ENCODE peak calls at places on chromosomes 2 and 18, in four cellular contexts. A is adrenal gland, S is HFFc6, P is HFF-Myc. F is an unnamed sample.
A peak's percentile ranks its signal among the peaks of the same experiment; 100 is the strongest.

GRCh38 chr2:12071343-12071742 is 324.9 kb downstream of the LPIN1 start:
- DNase-seq in S (no peak), P (no peak), A (no peak), F (no peak)

GRCh38 chr2:27803046-27803445 is 31.5 kb downstream of the MRPL33 start:
- DNase-seq in A (no peak), S (no peak), P (no peak), F (no peak)

GRCh38 chr2:66596229-66596628 is 161.3 kb downstream of the MEIS1 start:
- DNase-seq in P (no peak), A (no peak), S (no peak), F (no peak)

GRCh38 chr2:97713296-97714083 is at the start of gene ZAP70:
- DNase-seq in P (no peak), S (no peak), A (no peak), F (no peak)

GRCh38 chr2:193523662-193524061 is 1328.9 kb upstream of the TMEFF2 start:
- DNase-seq in S (no peak), P (no peak), A (no peak), F (no peak)

GRCh38 chr18:74778191-74778847 is 180.6 kb downstream of the ZNF407 start:
- DNase-seq in A (no peak), P (no peak), S (no peak), F (no peak)

GRCh38 chr18:49476664-49477411 is 10.2 kb downstream of the C18orf32 start:
- DNase-seq in A (peak; percentile 19), S (peak; percentile 48), P (no peak), F (peak; percentile 63)

GRCh38 chr18:47036298-47036874 is 965 bp upstream of the ELOA2 start:
- DNase-seq in P (peak; percentile 15), A (peak; percentile 40), S (peak; percentile 38), F (no peak)

GRCh38 chr2:36352711-36353110 is 2.9 kb upstream of the CRIM1 start:
- DNase-seq in A (peak; percentile 45), P (no peak), S (peak; percentile 84), F (peak; percentile 74)

GRCh38 chr2:229779650-229780049 is 65.3 kb upstream of the DNER start:
- DNase-seq in A (no peak), S (no peak), P (no peak), F (no peak)

GRCh38 chr18:70490008-70490933 is 201.4 kb downstream of the SOCS6 start:
- DNase-seq in P (peak; percentile 17), A (peak; percentile 23), S (peak; percentile 54), F (peak; percentile 45)

GRCh38 chr2:60267122-60267521 is 286.3 kb downstream of the BCL11A start:
- DNase-seq in A (no peak), S (no peak), P (no peak), F (no peak)

GRCh38 chr2:12549641-12550040 is 167.1 kb upstream of the TRIB2 start:
- DNase-seq in A (no peak), P (no peak), S (peak; percentile 55), F (no peak)

GRCh38 chr2:149001496-149001895 is 37.0 kb upstream of the LYPD6B start:
- DNase-seq in P (no peak), S (no peak), A (no peak), F (no peak)

GRCh38 chr18:58176915-58177717 is 133.1 kb downstream of the NEDD4L start:
- DNase-seq in P (peak; percentile 73), A (peak; percentile 52), S (peak; percentile 82), F (peak; percentile 92)

GRCh38 chr18:32450026-32450681 is 20.5 kb downstream of the GAREM1 start:
- DNase-seq in P (no peak), A (no peak), S (no peak), F (no peak)

GRCh38 chr2:207166039-207166348 is 246 bp upstream of the KLF7 start:
- DNase-seq in S (peak; percentile 100), A (peak; percentile 99), P (peak; percentile 97), F (peak; percentile 99)

GRCh38 chr2:240500561-240501423 is 57.0 kb downstream of the ANKMY1 start:
- DNase-seq in S (no peak), A (peak; percentile 49), P (no peak), F (no peak)

GRCh38 chr18:26460449-26461091 is 87.8 kb downstream of the KCTD1 start:
- DNase-seq in A (no peak), P (no peak), S (peak; percentile 17), F (no peak)

GRCh38 chr2:10977003-10977402 is 65.3 kb downstream of the KCNF1 start:
- DNase-seq in A (no peak), P (no peak), S (no peak), F (no peak)

GRCh38 chr2:215958231-215958630 is 55.1 kb downstream of the MREG start:
- DNase-seq in S (no peak), A (no peak), P (peak; percentile 39), F (no peak)

GRCh38 chr2:7795358-7796199 is 878.4 kb downstream of the RNF144A start:
- DNase-seq in A (peak; percentile 27), S (no peak), P (no peak), F (no peak)

DNA sequence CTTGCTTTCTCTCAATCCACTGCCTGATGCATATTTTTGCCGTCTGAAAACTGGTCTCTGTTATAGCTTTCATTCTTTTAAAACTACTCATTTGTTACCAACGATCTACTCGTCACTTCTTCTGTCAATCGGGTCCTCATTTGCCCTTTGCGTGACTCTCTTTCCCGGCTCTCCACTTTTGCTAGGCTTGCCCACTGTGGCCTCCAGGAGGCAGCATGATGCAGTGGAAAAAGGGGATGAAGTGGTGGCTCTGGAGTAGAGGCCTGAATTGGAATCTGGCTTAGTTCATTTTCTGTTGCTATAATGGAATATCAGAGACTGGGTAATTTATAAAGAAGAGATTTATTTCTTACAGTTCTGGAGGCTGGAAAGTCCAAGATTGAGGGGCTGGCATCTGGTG is 15.2 kb downstream of the GDF7 start:
- DNase-seq in S (peak; percentile 13), P (no peak), A (no peak), F (no peak)
- TF ChIP-seq CTCF in S (peak; percentile 81), P (peak; percentile 73), A (peak; percentile 36), F (peak; percentile 68)

GRCh38 chr2:223760838-223761502 is 76.4 kb downstream of the AP1S3 start:
- DNase-seq in A (peak; percentile 61), S (peak; percentile 89), P (peak; percentile 54), F (peak; percentile 47)
- TF ChIP-seq CTCF in A (no peak), S (peak; percentile 53), P (peak; percentile 15), F (peak; percentile 34)

DNA sequence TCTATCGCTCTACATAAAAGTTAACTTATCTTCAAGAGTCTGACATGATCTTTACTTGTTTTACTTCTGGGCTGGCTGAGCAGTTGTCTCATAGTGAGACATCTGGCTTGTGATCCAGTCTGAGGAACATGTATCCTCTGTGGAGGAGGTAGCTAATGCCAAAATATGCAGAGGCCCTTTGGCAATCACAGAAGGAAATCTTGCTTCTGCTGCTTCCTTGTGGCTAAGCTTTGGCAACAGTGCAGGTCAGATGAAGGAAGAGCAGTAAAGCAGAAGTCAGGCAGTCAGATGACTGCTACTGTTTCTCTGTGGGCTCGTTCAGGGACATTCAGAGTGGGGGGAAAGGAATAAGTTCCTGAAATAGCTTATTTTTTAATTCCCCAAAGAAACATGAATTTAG is 22.3 kb downstream of the DOK1 start:
- DNase-seq in S (peak; percentile 90), A (peak; percentile 25), P (no peak), F (peak; percentile 76)
- TF ChIP-seq CTCF in S (peak; percentile 42), A (no peak), P (no peak), F (no peak)

DNA sequence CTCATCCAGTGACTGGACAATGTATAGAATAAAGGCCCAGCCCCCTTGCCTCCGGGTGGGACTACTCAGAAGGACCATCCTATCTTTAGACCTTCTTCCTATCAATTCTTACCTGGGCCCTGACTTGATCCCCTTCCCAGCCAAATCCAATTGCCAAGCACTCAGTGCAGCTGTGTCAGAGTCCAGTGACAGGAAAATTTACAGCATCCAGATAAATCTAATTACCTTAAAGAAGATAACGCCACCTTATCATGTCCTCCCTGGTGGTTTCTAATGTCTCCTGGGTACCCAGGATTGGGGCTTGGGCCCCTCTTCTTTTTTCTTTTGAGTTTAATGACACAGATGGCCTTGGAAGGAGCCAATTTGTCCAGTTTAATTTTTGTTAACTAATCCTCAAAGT is 19.3 kb downstream of the LHCGR start:
- DNase-seq in A (no peak), S (no peak), P (no peak), F (no peak)
- TF ChIP-seq CTCF in A (no peak), S (no peak), P (no peak), F (no peak)

DNA sequence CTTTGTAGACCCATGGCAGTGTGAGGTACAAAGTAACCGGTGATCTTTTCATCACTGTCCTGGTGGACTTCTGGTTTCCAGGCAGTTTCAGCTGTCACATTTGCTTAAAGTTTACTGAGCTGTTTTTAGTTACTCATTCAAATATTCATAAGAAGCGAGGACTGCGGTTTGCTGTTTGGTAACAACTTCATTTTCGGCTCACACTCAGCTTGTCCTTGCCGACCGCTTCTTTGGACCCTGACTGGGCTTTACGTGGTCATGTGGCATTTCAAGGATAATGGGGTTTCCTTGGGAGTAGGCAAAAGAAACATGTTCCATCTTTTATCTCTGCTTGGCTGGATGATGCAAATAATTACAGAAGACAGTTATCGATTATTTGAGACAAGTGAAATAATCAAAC is 350.7 kb downstream of the PAX3 start:
- DNase-seq in P (no peak), A (no peak), S (no peak), F (no peak)
- TF ChIP-seq CTCF in P (no peak), A (no peak), S (no peak), F (no peak)

DNA sequence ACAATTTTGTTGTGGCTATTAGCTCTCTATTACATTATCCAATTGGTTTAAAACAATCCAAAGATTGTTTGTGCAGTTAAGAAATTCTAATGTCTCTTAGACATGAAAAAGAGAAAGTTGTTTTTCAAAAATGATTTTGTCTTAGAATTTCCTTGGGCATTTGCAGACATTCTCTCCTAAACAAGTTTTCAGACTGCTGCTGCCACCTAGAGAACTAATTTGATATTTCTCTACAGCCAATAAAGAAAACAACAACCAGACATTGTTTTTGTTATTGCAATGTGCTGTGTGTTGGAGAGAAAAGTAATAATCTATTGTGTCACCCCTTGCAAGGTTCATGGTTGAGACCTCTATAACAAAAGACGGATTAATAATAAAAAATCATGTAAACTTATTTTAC is 119.0 kb upstream of the SYT4 start:
- DNase-seq in P (no peak), S (peak; percentile 2), A (no peak), F (peak; percentile 15)
- TF ChIP-seq CTCF in P (no peak), S (peak; percentile 38), A (no peak), F (peak; percentile 55)

DNA sequence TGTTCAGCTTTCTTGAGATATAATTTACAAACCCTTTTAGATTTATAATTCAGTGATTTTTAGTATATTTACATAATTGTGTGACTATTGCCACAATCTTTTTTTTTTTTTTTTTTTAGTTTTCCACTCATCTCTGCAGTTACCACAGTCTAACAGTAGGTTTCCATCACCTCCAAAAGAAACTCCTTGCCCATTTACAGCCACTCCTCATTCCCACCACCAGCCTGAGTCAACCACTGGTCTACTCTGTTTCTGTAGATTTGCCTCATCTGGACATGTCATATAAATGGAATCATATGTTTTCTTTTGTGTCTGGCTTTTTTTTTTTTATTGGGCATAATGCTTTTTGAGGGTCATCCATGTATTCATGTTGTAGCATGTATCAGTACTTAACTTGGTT is 16.1 kb downstream of the MTX2 start:
- DNase-seq in P (peak; percentile 14), A (no peak), S (peak; percentile 24), F (no peak)
- TF ChIP-seq CTCF in P (no peak), A (no peak), S (peak; percentile 37), F (no peak)

DNA sequence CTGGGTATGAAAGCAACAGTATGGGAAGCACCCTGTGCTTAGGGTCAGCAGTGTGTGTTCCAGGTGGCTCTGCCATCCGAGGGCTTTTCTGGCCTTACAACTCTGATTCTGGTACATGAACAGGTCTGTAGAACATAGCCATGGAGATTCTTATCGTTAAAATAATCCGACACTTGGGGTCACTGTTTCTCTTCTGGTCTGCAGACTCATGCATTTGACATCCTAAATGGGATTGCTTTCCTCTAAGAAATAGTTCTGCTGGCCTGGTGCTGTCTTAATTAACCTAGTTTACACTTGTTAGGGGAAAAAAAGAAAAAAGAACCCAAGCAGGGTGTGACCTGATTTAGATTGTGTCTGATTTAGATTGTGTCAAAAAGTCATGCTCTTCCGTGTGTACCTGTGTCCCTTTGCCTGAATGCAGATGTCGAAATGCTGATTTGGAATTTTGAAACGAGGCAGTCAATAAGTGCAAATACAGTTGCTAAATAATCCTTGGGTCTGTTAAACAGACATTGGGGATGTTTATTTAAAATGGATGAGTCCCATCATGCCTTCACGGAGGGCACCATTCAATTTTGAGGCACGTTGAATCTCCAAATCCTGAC is 59.6 kb downstream of the TRPM8 start:
- DNase-seq in A (no peak), S (peak; percentile 70), P (peak; percentile 73), F (peak; percentile 76)
- TF ChIP-seq CTCF in A (peak; percentile 38), S (peak; percentile 77), P (peak; percentile 36), F (peak; percentile 45)

F was measured in astrocyte of the cerebellum.